ENCODE peak calls at places on chromosomes 7 and 10, in ten cellular contexts. S is PC-3; B is hypothalamus; U is upper lobe of left lung; D is HEK293T; H is hepatocyte; X is activated CD8-positive, alpha-beta memory T cell treated with anti-CD3 and anti-CD28 coated beads for 1 hour; J is skeletal muscle cell; O is glutamatergic neuron; W is NCI-H460. I is an unnamed sample.

GRCh38 chr7:28954936-28955335 is 3.2 kb downstream of the TRIL start:
- DNase-seq in S (no peak), B (no peak), U (no peak), D (no peak), H (no peak), X (no peak), J (no peak), O (no peak), W (no peak), I (no peak)

GRCh38 chr10:124642076-124642710 is 102.0 kb downstream of the FAM53B start:
- DNase-seq in S (no peak), B (no peak), U (peak; percentile 88), D (no peak), H (no peak), X (no peak), J (no peak), O (no peak), W (no peak), I (no peak)

GRCh38 chr10:80414126-80414898 is 6.0 kb downstream of the PRXL2A start:
- DNase-seq in S (no peak), B (no peak), U (no peak), D (no peak), H (no peak), X (no peak), J (no peak), O (no peak), W (no peak), I (no peak)

GRCh38 chr10:32976338-32976737 is 18.3 kb upstream of the ITGB1 start:
- DNase-seq in S (no peak), B (no peak), U (no peak), D (no peak), H (no peak), X (no peak), J (no peak), O (no peak), W (no peak), I (no peak)

GRCh38 chr7:132247995-132248618 is 328.2 kb downstream of the PLXNA4 start:
- DNase-seq in S (no peak), B (no peak), U (no peak), D (no peak), H (no peak), X (no peak), J (no peak), O (no peak), W (no peak), I (peak; percentile 34)

GRCh38 chr10:3776796-3777571 is 8.0 kb downstream of the KLF6 start:
- DNase-seq in S (peak; percentile 83), B (no peak), U (peak; percentile 72), D (no peak), H (peak; percentile 77), X (no peak), J (peak; percentile 77), O (no peak), W (no peak), I (no peak)

GRCh38 chr10:63713191-63714144 is 192.3 kb downstream of the REEP3 start:
- DNase-seq in S (peak; percentile 38), B (peak; percentile 19), U (peak; percentile 40), D (peak; percentile 51), H (peak; percentile 83), X (no peak), J (peak; percentile 95), O (peak; percentile 71), W (no peak), I (no peak)

GRCh38 chr10:43971981-43972380 is 323.3 kb upstream of the ZNF32 start:
- DNase-seq in S (no peak), B (no peak), U (no peak), D (no peak), H (no peak), X (no peak), J (no peak), O (no peak), W (no peak), I (no peak)

GRCh38 chr10:114825513-114826253 is 4.1 kb downstream of the FHIP2A start:
- DNase-seq in S (peak; percentile 19), B (no peak), U (no peak), D (no peak), H (peak; percentile 11), X (no peak), J (peak; percentile 64), O (no peak), W (peak; percentile 51), I (peak; percentile 23)

GRCh38 chr10:92290837-92291609 is at the start of the genes CPEB3 and MARCHF5:
- DNase-seq in S (peak; percentile 94), B (peak; percentile 94), U (peak; percentile 98), D (peak; percentile 97), H (peak; percentile 97), X (peak; percentile 71), J (peak; percentile 87), O (peak; percentile 95), W (peak; percentile 93), I (peak; percentile 99)